ENCODE peak calls at places on chromosome 3, in four cellular contexts. One of them, this sample, is unnamed.

GRCh38 chr3:169869484-169870304 is at the start of gene LRRC31:
- DNase-seq in heart left ventricle: no peak
- DNase-seq in GM12865: no peak
- DNase-seq in HFF-Myc: no peak
- DNase-seq in this sample: no peak

GRCh38 chr3:42764115-42764514 is 8.9 kb downstream of the CCDC13 start:
- DNase-seq in heart left ventricle: no peak
- DNase-seq in GM12865: no peak
- DNase-seq in HFF-Myc: no peak
- DNase-seq in this sample: no peak

GRCh38 chr3:37770938-37771918 is 90.5 kb upstream of the CTDSPL start:
- DNase-seq in heart left ventricle: peak; percentile 74
- DNase-seq in GM12865: no peak
- DNase-seq in HFF-Myc: no peak
- DNase-seq in this sample: no peak

GRCh38 chr3:193840111-193840641 is 247.2 kb downstream of the OPA1 start:
- DNase-seq in heart left ventricle: no peak
- DNase-seq in GM12865: no peak
- DNase-seq in HFF-Myc: no peak
- DNase-seq in this sample: no peak

GRCh38 chr3:94349310-94349848 is 286.5 kb downstream of the NSUN3 start:
- DNase-seq in heart left ventricle: no peak
- DNase-seq in GM12865: no peak
- DNase-seq in HFF-Myc: no peak
- DNase-seq in this sample: no peak

GRCh38 chr3:106431698-106432097 is 562.9 kb upstream of the CBLB start:
- DNase-seq in heart left ventricle: no peak
- DNase-seq in GM12865: no peak
- DNase-seq in HFF-Myc: no peak
- DNase-seq in this sample: no peak

GRCh38 chr3:150385296-150386242 is 22.5 kb upstream of the TSC22D2 start:
- DNase-seq in heart left ventricle: no peak
- DNase-seq in GM12865: peak; percentile 86
- DNase-seq in HFF-Myc: no peak
- DNase-seq in this sample: no peak

GRCh38 chr3:67788396-67788795 is 134.0 kb upstream of the SUCLG2 start:
- DNase-seq in heart left ventricle: no peak
- DNase-seq in GM12865: no peak
- DNase-seq in HFF-Myc: no peak
- DNase-seq in this sample: no peak

GRCh38 chr3:33299395-33300081 is 22.3 kb downstream of the FBXL2 start:
- DNase-seq in heart left ventricle: no peak
- DNase-seq in GM12865: no peak
- DNase-seq in HFF-Myc: no peak
- DNase-seq in this sample: no peak

DNA sequence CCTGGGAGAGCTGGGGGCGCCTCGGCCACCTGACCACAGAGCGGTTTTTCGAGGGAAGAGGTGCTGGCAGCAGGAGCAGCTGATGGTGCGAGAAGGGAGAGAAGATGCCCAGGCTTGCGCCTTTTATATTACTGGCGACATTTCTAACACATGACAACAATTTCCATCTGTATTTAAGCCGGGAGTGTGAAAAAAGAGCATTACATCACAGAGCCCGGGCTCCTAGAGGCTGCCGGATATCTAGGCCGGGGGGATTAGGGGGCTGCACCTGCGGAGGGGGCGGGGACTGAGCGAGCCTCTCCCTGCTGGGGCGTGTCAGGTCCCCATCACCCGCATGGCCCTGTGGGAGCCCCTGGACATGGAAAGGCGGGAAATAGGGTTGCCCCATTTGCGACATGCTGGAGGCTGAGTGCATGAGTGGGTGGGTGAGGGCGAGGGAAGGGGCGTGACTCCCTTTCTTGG is 440.7 kb downstream of the MAGI1 start:
- DNase-seq in heart left ventricle: no peak
- DNase-seq in GM12865: no peak
- DNase-seq in HFF-Myc: no peak
- DNase-seq in this sample: no peak
- H3K4me3 ChIP-seq in heart left ventricle: peak overlapping the region; percentile 48
- H3K4me3 ChIP-seq in GM12865: no peak overlapping the region
- H3K4me3 ChIP-seq in HFF-Myc: peak overlapping the region; percentile 43
- H3K4me3 ChIP-seq in this sample: no peak overlapping the region

GRCh38 chr3:55489804-55490132 is 2.7 kb upstream of the WNT5A start:
- DNase-seq in heart left ventricle: no peak
- DNase-seq in GM12865: no peak
- DNase-seq in HFF-Myc: no peak
- DNase-seq in this sample: no peak
- H3K4me3 ChIP-seq in heart left ventricle: no peak overlapping the region
- H3K4me3 ChIP-seq in GM12865: no peak overlapping the region
- H3K4me3 ChIP-seq in HFF-Myc: no peak overlapping the region
- H3K4me3 ChIP-seq in this sample: no peak overlapping the region

DNA sequence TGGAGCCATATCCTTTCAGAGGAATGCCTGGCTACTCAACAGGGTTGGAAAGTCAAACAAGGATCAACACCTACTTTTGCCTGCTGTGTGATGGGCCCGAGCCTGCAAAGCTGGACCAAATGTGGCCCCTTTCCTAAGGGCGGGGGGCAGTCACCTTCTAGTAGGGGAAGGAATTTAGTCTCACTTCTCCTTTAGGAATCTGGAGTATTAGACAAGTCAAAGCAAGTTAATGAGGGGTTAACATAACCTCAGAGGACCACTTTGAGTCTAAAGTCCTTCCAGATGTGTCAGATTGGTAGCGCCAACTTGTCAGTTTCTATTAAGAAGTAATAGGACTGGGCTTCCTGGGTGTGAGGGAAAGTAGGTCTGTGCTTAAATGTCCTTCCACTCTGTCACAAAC is 6.8 kb downstream of the EXOSC7 start:
- DNase-seq in heart left ventricle: no peak
- DNase-seq in GM12865: no peak
- DNase-seq in HFF-Myc: no peak
- DNase-seq in this sample: no peak
- H3K4me3 ChIP-seq in heart left ventricle: no peak overlapping the region
- H3K4me3 ChIP-seq in GM12865: no peak overlapping the region
- H3K4me3 ChIP-seq in HFF-Myc: no peak overlapping the region
- H3K4me3 ChIP-seq in this sample: no peak overlapping the region

GRCh38 chr3:121658716-121659435 is 1.8 kb downstream of the HCLS1 start:
- DNase-seq in heart left ventricle: no peak
- DNase-seq in GM12865: no peak
- DNase-seq in HFF-Myc: no peak
- DNase-seq in this sample: no peak
- H3K4me3 ChIP-seq in heart left ventricle: no peak overlapping the region
- H3K4me3 ChIP-seq in GM12865: peak overlapping the region; percentile 56
- H3K4me3 ChIP-seq in HFF-Myc: no peak overlapping the region
- H3K4me3 ChIP-seq in this sample: peak overlapping the region; percentile 74

DNA sequence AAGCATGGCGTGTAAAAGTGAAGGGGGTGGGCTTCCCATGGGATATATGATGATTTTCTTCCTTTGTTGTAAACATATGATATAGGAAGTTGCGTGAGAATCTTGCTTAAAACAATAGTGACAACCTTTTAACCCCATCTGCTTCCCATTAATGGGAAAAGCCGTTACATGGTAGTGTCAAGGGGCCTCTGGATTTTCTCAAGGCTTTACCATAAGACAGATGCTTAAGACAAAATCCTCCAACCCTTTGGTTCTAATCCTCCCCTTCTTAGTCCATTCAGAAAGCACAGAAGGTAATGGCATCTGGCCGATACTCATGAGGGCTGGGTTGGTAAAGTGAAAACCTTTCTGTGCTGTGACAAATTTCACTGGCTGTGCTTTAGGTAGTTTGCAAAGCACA is 25.0 kb downstream of the DPH3 start:
- DNase-seq in heart left ventricle: no peak
- DNase-seq in GM12865: no peak
- DNase-seq in HFF-Myc: peak; percentile 48
- DNase-seq in this sample: no peak
- H3K4me3 ChIP-seq in heart left ventricle: no peak overlapping the region
- H3K4me3 ChIP-seq in GM12865: no peak overlapping the region
- H3K4me3 ChIP-seq in HFF-Myc: no peak overlapping the region
- H3K4me3 ChIP-seq in this sample: no peak overlapping the region